ENCODE peak calls at places on chromosome 12, in nine cellular contexts. C, V, F, W, O, N, U, I and H are unnamed samples.

GRCh38 chr12:123941485-123942276 is 30.9 kb downstream of the CCDC92 start:
- DNase-seq in C (no peak), V (no peak), F (peak), W (no peak), O (peak), N (no peak), U (no peak), I (no peak), H (no peak)

GRCh38 chr12:51217133-51217967 is 512 bp downstream of the POU6F1 start:
- DNase-seq in C (peak), V (peak), F (peak), W (no peak), O (no peak), N (peak), U (peak), I (peak), H (peak)

GRCh38 chr12:76085159-76085868 is 829 bp upstream of the NAP1L1 start:
- DNase-seq in C (no peak), V (peak), F (peak), W (no peak), O (no peak), N (no peak), U (no peak), I (no peak), H (peak)

GRCh38 chr12:2410490-2410889 is 357.7 kb downstream of the CACNA1C start:
- DNase-seq in C (no peak), V (no peak), F (no peak), W (no peak), O (no peak), N (no peak), U (no peak), I (no peak), H (no peak)

GRCh38 chr12:95574799-95575452 is 23.6 kb upstream of the USP44 start:
- DNase-seq in C (peak), V (no peak), F (peak), W (peak), O (peak), N (peak), U (no peak), I (peak), H (no peak)

GRCh38 chr12:6135071-6135470 is 10.6 kb upstream of the VWF start:
- DNase-seq in C (no peak), V (no peak), F (no peak), W (no peak), O (peak), N (no peak), U (no peak), I (no peak), H (no peak)

GRCh38 chr12:56628671-56629458 is 1.3 kb downstream of the BAZ2A start:
- DNase-seq in C (peak), V (peak), F (peak), W (no peak), O (peak), N (peak), U (peak), I (peak), H (peak)

GRCh38 chr12:52751795-52752194 is 25.4 kb downstream of the KRT76 start:
- DNase-seq in C (no peak), V (no peak), F (no peak), W (no peak), O (no peak), N (no peak), U (no peak), I (no peak), H (no peak)

GRCh38 chr12:6430990-6431353 is 13.8 kb upstream of the CD27 start:
- DNase-seq in C (no peak), V (no peak), F (no peak), W (no peak), O (no peak), N (no peak), U (peak), I (no peak), H (peak)

GRCh38 chr12:10027311-10028099 is 3.0 kb upstream of the CLEC9A start:
- DNase-seq in C (no peak), V (no peak), F (peak), W (no peak), O (peak), N (no peak), U (no peak), I (no peak), H (no peak)

GRCh38 chr12:71415336-71416231 is 24.0 kb upstream of the LGR5 start:
- DNase-seq in C (peak), V (peak), F (peak), W (peak), O (peak), N (peak), U (no peak), I (peak), H (no peak)

GRCh38 chr12:92729773-92730305 is 27.1 kb downstream of the PLEKHG7 start:
- DNase-seq in C (no peak), V (no peak), F (no peak), W (no peak), O (no peak), N (no peak), U (no peak), I (no peak), H (no peak)

GRCh38 chr12:49967777-49968250 is 4.9 kb upstream of the AQP6 start:
- DNase-seq in C (no peak), V (no peak), F (no peak), W (no peak), O (no peak), N (no peak), U (no peak), I (no peak), H (no peak)